ENCODE peak calls at places on chromosome 15, in seven cellular contexts. J, K, W, Y, Q, T and S are unnamed samples.

GRCh38 chr15:77507911-77508310 is 87.2 kb downstream of the HMG20A start:
- ATAC-seq in Y (peak; percentile 81), Q (peak; percentile 90), W (peak; percentile 89), K (no peak), J (no peak), T (peak; percentile 93), S (peak; percentile 63)

GRCh38 chr15:83837946-83838571 is 184.1 kb downstream of the ADAMTSL3 start:
- ATAC-seq in W (no peak), Y (no peak), T (peak; percentile 50), J (no peak), Q (peak; percentile 64), K (no peak), S (no peak)

GRCh38 chr15:77786956-77787355 is 154.2 kb upstream of the LINGO1 start:
- ATAC-seq in J (no peak), W (no peak), T (no peak), Y (no peak), Q (no peak), K (no peak), S (no peak)

GRCh38 chr15:34470091-34470490 is 32.5 kb upstream of the GOLGA8A start:
- ATAC-seq in T (no peak), Y (no peak), W (no peak), Q (no peak), J (peak; percentile 81), K (peak; percentile 44), S (no peak)

GRCh38 chr15:48986240-48986639 is 22.5 kb upstream of the SHC4 start:
- ATAC-seq in T (no peak), Q (no peak), J (no peak), W (no peak), Y (no peak), K (no peak), S (no peak)

GRCh38 chr15:23877502-23878412 is 190.7 kb upstream of the NDN start:
- ATAC-seq in W (peak; percentile 66), T (peak; percentile 64), Y (no peak), K (peak; percentile 36), Q (peak; percentile 72), J (peak; percentile 53), S (no peak)

GRCh38 chr15:38378162-38378560 is 75.8 kb upstream of the FAM98B start:
- ATAC-seq in J (no peak), K (no peak), Q (peak; percentile 86), W (peak; percentile 85), Y (no peak), T (peak; percentile 86), S (peak; percentile 34)

GRCh38 chr15:63008333-63009049 is 34.1 kb upstream of the TPM1 start:
- ATAC-seq in J (no peak), W (no peak), Q (no peak), Y (no peak), K (no peak), T (no peak), S (no peak)

GRCh38 chr15:99961011-99961441 is 227.8 kb upstream of the LYSMD4 start:
- ATAC-seq in W (peak; percentile 85), Q (peak; percentile 81), K (no peak), Y (peak; percentile 18), J (peak; percentile 56), T (peak; percentile 61), S (no peak)

GRCh38 chr15:68794869-68795268 is 25.8 kb downstream of the ANP32A start:
- ATAC-seq in K (peak; percentile 28), Y (peak; percentile 52), T (peak; percentile 7), Q (peak; percentile 17), J (no peak), W (peak; percentile 21), S (no peak)

GRCh38 chr15:43286074-43286473 is 19.3 kb upstream of the TGM5 start:
- ATAC-seq in Q (no peak), K (no peak), T (peak; percentile 19), J (no peak), W (no peak), Y (peak; percentile 19), S (peak; percentile 7)

GRCh38 chr15:75227663-75228280 is 26.1 kb downstream of the C15orf39 start:
- ATAC-seq in Y (no peak), T (no peak), W (peak; percentile 6), K (no peak), Q (no peak), J (no peak), S (no peak)

GRCh38 chr15:99564221-99565030 is 1.4 kb upstream of the MEF2A start:
- ATAC-seq in Y (no peak), Q (peak; percentile 34), K (peak; percentile 46), W (peak; percentile 24), J (no peak), T (peak; percentile 23), S (no peak)

GRCh38 chr15:42147431-42147735 is 9.1 kb downstream of the PLA2G4F start:
- ATAC-seq in Q (no peak), W (no peak), J (no peak), K (no peak), T (no peak), Y (no peak), S (no peak)

GRCh38 chr15:72288796-72289596 is 16.6 kb upstream of the PARP6 start:
- ATAC-seq in T (peak; percentile 14), J (no peak), Q (no peak), Y (no peak), W (no peak), K (peak; percentile 21), S (no peak)

GRCh38 chr15:89457086-89457485 is 39.3 kb downstream of the RHCG start:
- ATAC-seq in J (no peak), T (no peak), Y (no peak), W (no peak), K (no peak), Q (no peak), S (no peak)

GRCh38 chr15:26628879-26629529 is 143.9 kb downstream of the GABRB3 start:
- ATAC-seq in W (peak; percentile 91), J (no peak), Y (peak; percentile 34), K (no peak), T (peak; percentile 95), Q (peak; percentile 97), S (peak; percentile 63)

GRCh38 chr15:65773386-65774111 is 18.5 kb downstream of the DENND4A start:
- ATAC-seq in K (peak; percentile 93), J (peak; percentile 54), Y (no peak), T (no peak), Q (no peak), W (no peak), S (no peak)

GRCh38 chr15:52040167-52040900 is 21.3 kb downstream of the MAPK6 start:
- ATAC-seq in J (no peak), W (peak; percentile 67), Q (peak; percentile 75), K (no peak), Y (peak; percentile 65), T (peak; percentile 70), S (no peak)

GRCh38 chr15:100759698-100760356 is 119.8 kb upstream of the ALDH1A3 start:
- ATAC-seq in J (peak; percentile 70), K (no peak), W (no peak), Y (no peak), T (no peak), Q (no peak), S (peak; percentile 66)

GRCh38 chr15:40322531-40323238 is 807 bp upstream of the INAFM2 start:
- ATAC-seq in Q (no peak), J (no peak), T (peak; percentile 3), K (no peak), Y (peak; percentile 21), W (no peak), S (no peak)

GRCh38 chr15:35496585-35496984 is 49.4 kb downstream of the DPH6 start:
- ATAC-seq in Y (no peak), J (no peak), Q (no peak), W (no peak), K (peak; percentile 93), T (no peak), S (no peak)

GRCh38 chr15:31752363-31752762 is 278.0 kb upstream of the CHRNA7 start:
- ATAC-seq in T (peak; percentile 43), W (peak; percentile 39), Q (no peak), J (no peak), Y (no peak), K (no peak), S (peak; percentile 71)

GRCh38 chr15:76310470-76311070 is 699 bp downstream of the ETFA start:
- ATAC-seq in Y (peak; percentile 20), T (peak; percentile 17), K (peak; percentile 5), J (peak; percentile 22), Q (peak; percentile 42), W (peak; percentile 40), S (peak; percentile 5)

GRCh38 chr15:42605281-42605744 is 29.9 kb downstream of the STARD9 start:
- ATAC-seq in Y (no peak), K (no peak), J (no peak), W (peak; percentile 71), Q (peak; percentile 77), T (peak; percentile 69), S (peak; percentile 53)

GRCh38 chr15:27017168-27017809 is 46.3 kb downstream of the GABRG3 start:
- ATAC-seq in Y (no peak), K (no peak), T (peak; percentile 31), J (no peak), Q (peak; percentile 24), W (no peak), S (peak; percentile 65)

GRCh38 chr15:89230277-89230676 is 8.9 kb upstream of the RLBP1 start:
- ATAC-seq in Y (no peak), J (no peak), K (no peak), W (no peak), T (no peak), Q (no peak), S (no peak)

GRCh38 chr15:81069356-81069755 is 64.7 kb upstream of the CFAP161 start:
- ATAC-seq in Q (no peak), Y (no peak), K (no peak), W (no peak), T (no peak), J (no peak), S (no peak)

GRCh38 chr15:100733088-100733487 is 130.7 kb downstream of the ASB7 start:
- ATAC-seq in Q (peak; percentile 75), K (no peak), J (no peak), T (peak; percentile 33), Y (no peak), W (peak; percentile 74), S (no peak)

GRCh38 chr15:90694987-90695386 is 22.2 kb upstream of the BLM start:
- ATAC-seq in Q (no peak), K (no peak), W (no peak), J (no peak), Y (no peak), T (no peak), S (no peak)